ENCODE peak calls at places on chromosomes 4 and X, in ten cellular contexts. One of them, this sample, is unnamed.

GRCh38 chrX:826026-826425 is 195.4 kb downstream of the SHOX start:
- DNase-seq in dorsolateral prefrontal cortex: no peak
- DNase-seq in B cell: no peak
- DNase-seq in Calu3: no peak
- DNase-seq in HCT116: no peak
- DNase-seq in epithelial cell of esophagus: no peak
- DNase-seq in HepG2: no peak
- DNase-seq in neural crest cell: no peak
- DNase-seq in heart left ventricle: no peak
- DNase-seq in A549: no peak
- DNase-seq in this sample: no peak

GRCh38 chr4:181264908-181265307 is 978.3 kb upstream of the TENM3 start:
- DNase-seq in dorsolateral prefrontal cortex: no peak
- DNase-seq in B cell: no peak
- DNase-seq in HCT116: no peak
- DNase-seq in neural crest cell: no peak
- DNase-seq in Calu3: no peak
- DNase-seq in HepG2: no peak
- DNase-seq in A549: no peak
- DNase-seq in heart left ventricle: no peak
- DNase-seq in epithelial cell of esophagus: no peak
- DNase-seq in this sample: no peak

GRCh38 chrX:25427873-25428555 is 412.2 kb upstream of the ARX start:
- DNase-seq in epithelial cell of esophagus: no peak
- DNase-seq in neural crest cell: no peak
- DNase-seq in dorsolateral prefrontal cortex: no peak
- DNase-seq in B cell: no peak
- DNase-seq in HCT116: no peak
- DNase-seq in HepG2: no peak
- DNase-seq in heart left ventricle: no peak
- DNase-seq in A549: no peak
- DNase-seq in Calu3: peak
- DNase-seq in this sample: no peak

GRCh38 chr4:98480535-98480934 is 177.9 kb downstream of the TSPAN5 start:
- DNase-seq in epithelial cell of esophagus: peak
- DNase-seq in dorsolateral prefrontal cortex: no peak
- DNase-seq in neural crest cell: no peak
- DNase-seq in heart left ventricle: no peak
- DNase-seq in Calu3: no peak
- DNase-seq in A549: no peak
- DNase-seq in HCT116: no peak
- DNase-seq in HepG2: no peak
- DNase-seq in B cell: no peak
- DNase-seq in this sample: no peak

GRCh38 chrX:133265331-133265730 is 47.2 kb upstream of the TFDP3 start:
- DNase-seq in dorsolateral prefrontal cortex: no peak
- DNase-seq in heart left ventricle: no peak
- DNase-seq in neural crest cell: peak
- DNase-seq in HepG2: peak
- DNase-seq in epithelial cell of esophagus: no peak
- DNase-seq in Calu3: no peak
- DNase-seq in HCT116: no peak
- DNase-seq in B cell: no peak
- DNase-seq in A549: no peak
- DNase-seq in this sample: peak

GRCh38 chr4:92516450-92516849 is 212.7 kb downstream of the GRID2 start:
- DNase-seq in epithelial cell of esophagus: no peak
- DNase-seq in HCT116: no peak
- DNase-seq in Calu3: no peak
- DNase-seq in neural crest cell: no peak
- DNase-seq in B cell: no peak
- DNase-seq in heart left ventricle: no peak
- DNase-seq in A549: no peak
- DNase-seq in dorsolateral prefrontal cortex: no peak
- DNase-seq in HepG2: no peak
- DNase-seq in this sample: no peak

GRCh38 chrX:132271330-132271729 is 52.1 kb upstream of the RAP2C start:
- DNase-seq in dorsolateral prefrontal cortex: no peak
- DNase-seq in neural crest cell: no peak
- DNase-seq in heart left ventricle: no peak
- DNase-seq in epithelial cell of esophagus: peak
- DNase-seq in HepG2: no peak
- DNase-seq in Calu3: no peak
- DNase-seq in HCT116: no peak
- DNase-seq in B cell: no peak
- DNase-seq in A549: no peak
- DNase-seq in this sample: no peak

GRCh38 chrX:55342533-55343501 is 78.1 kb upstream of the PAGE3 start:
- DNase-seq in dorsolateral prefrontal cortex: peak
- DNase-seq in heart left ventricle: peak
- DNase-seq in Calu3: peak
- DNase-seq in epithelial cell of esophagus: peak
- DNase-seq in HepG2: peak
- DNase-seq in A549: peak
- DNase-seq in HCT116: no peak
- DNase-seq in neural crest cell: no peak
- DNase-seq in B cell: peak
- DNase-seq in this sample: no peak

GRCh38 chr4:73257995-73258667 is 467 bp downstream of the ANKRD17 start:
- DNase-seq in HCT116: no peak
- DNase-seq in dorsolateral prefrontal cortex: no peak
- DNase-seq in neural crest cell: no peak
- DNase-seq in Calu3: no peak
- DNase-seq in B cell: no peak
- DNase-seq in epithelial cell of esophagus: peak
- DNase-seq in heart left ventricle: peak
- DNase-seq in HepG2: peak
- DNase-seq in A549: peak
- DNase-seq in this sample: no peak

GRCh38 chrX:110143454-110144210 is 140.7 kb downstream of the TMEM164 start:
- DNase-seq in B cell: no peak
- DNase-seq in neural crest cell: no peak
- DNase-seq in Calu3: no peak
- DNase-seq in HCT116: no peak
- DNase-seq in epithelial cell of esophagus: peak
- DNase-seq in dorsolateral prefrontal cortex: peak
- DNase-seq in HepG2: no peak
- DNase-seq in A549: no peak
- DNase-seq in heart left ventricle: no peak
- DNase-seq in this sample: no peak

GRCh38 chr4:48033825-48034413 is 17.3 kb downstream of the NIPAL1 start:
- DNase-seq in Calu3: peak
- DNase-seq in HCT116: peak
- DNase-seq in A549: no peak
- DNase-seq in dorsolateral prefrontal cortex: no peak
- DNase-seq in epithelial cell of esophagus: peak
- DNase-seq in heart left ventricle: no peak
- DNase-seq in neural crest cell: peak
- DNase-seq in HepG2: peak
- DNase-seq in B cell: peak
- DNase-seq in this sample: no peak

GRCh38 chr4:11051181-11051580 is 366.6 kb upstream of the CLNK start:
- DNase-seq in heart left ventricle: no peak
- DNase-seq in epithelial cell of esophagus: no peak
- DNase-seq in dorsolateral prefrontal cortex: peak
- DNase-seq in neural crest cell: no peak
- DNase-seq in Calu3: no peak
- DNase-seq in HCT116: no peak
- DNase-seq in B cell: no peak
- DNase-seq in HepG2: no peak
- DNase-seq in A549: no peak
- DNase-seq in this sample: no peak

GRCh38 chr4:94722748-94723147 is 35.0 kb upstream of the BMPR1B start:
- DNase-seq in HCT116: no peak
- DNase-seq in dorsolateral prefrontal cortex: no peak
- DNase-seq in epithelial cell of esophagus: no peak
- DNase-seq in B cell: no peak
- DNase-seq in neural crest cell: no peak
- DNase-seq in A549: no peak
- DNase-seq in HepG2: no peak
- DNase-seq in Calu3: no peak
- DNase-seq in heart left ventricle: no peak
- DNase-seq in this sample: no peak

GRCh38 chr4:152674359-152674758 is 5.4 kb downstream of the TMEM154 start:
- DNase-seq in HepG2: no peak
- DNase-seq in epithelial cell of esophagus: no peak
- DNase-seq in B cell: no peak
- DNase-seq in A549: no peak
- DNase-seq in Calu3: no peak
- DNase-seq in dorsolateral prefrontal cortex: no peak
- DNase-seq in neural crest cell: no peak
- DNase-seq in HCT116: no peak
- DNase-seq in heart left ventricle: no peak
- DNase-seq in this sample: no peak

GRCh38 chrX:110341189-110342035 is 17.2 kb upstream of the RTL9 start:
- DNase-seq in HepG2: no peak
- DNase-seq in A549: no peak
- DNase-seq in B cell: no peak
- DNase-seq in epithelial cell of esophagus: peak
- DNase-seq in HCT116: peak
- DNase-seq in Calu3: no peak
- DNase-seq in heart left ventricle: no peak
- DNase-seq in dorsolateral prefrontal cortex: no peak
- DNase-seq in neural crest cell: no peak
- DNase-seq in this sample: no peak

GRCh38 chr4:55887594-55887993 is 34.1 kb downstream of the EXOC1 start:
- DNase-seq in Calu3: no peak
- DNase-seq in HCT116: no peak
- DNase-seq in dorsolateral prefrontal cortex: no peak
- DNase-seq in B cell: no peak
- DNase-seq in epithelial cell of esophagus: no peak
- DNase-seq in neural crest cell: no peak
- DNase-seq in A549: no peak
- DNase-seq in heart left ventricle: no peak
- DNase-seq in HepG2: no peak
- DNase-seq in this sample: no peak

GRCh38 chr4:154049457-154050181 is 260.7 kb upstream of the SFRP2 start:
- DNase-seq in dorsolateral prefrontal cortex: no peak
- DNase-seq in Calu3: peak
- DNase-seq in neural crest cell: peak
- DNase-seq in HepG2: peak
- DNase-seq in A549: no peak
- DNase-seq in B cell: no peak
- DNase-seq in epithelial cell of esophagus: peak
- DNase-seq in HCT116: peak
- DNase-seq in heart left ventricle: no peak
- DNase-seq in this sample: no peak

GRCh38 chr4:55079451-55080173 is 45.8 kb downstream of the KDR start:
- DNase-seq in heart left ventricle: peak
- DNase-seq in A549: no peak
- DNase-seq in neural crest cell: no peak
- DNase-seq in epithelial cell of esophagus: no peak
- DNase-seq in HCT116: no peak
- DNase-seq in B cell: no peak
- DNase-seq in dorsolateral prefrontal cortex: no peak
- DNase-seq in Calu3: no peak
- DNase-seq in HepG2: no peak
- DNase-seq in this sample: no peak

GRCh38 chr4:39045791-39046221 is 13.6 kb upstream of the TMEM156 start:
- DNase-seq in neural crest cell: no peak
- DNase-seq in dorsolateral prefrontal cortex: no peak
- DNase-seq in A549: no peak
- DNase-seq in Calu3: no peak
- DNase-seq in epithelial cell of esophagus: peak
- DNase-seq in B cell: peak
- DNase-seq in heart left ventricle: no peak
- DNase-seq in HCT116: no peak
- DNase-seq in HepG2: peak
- DNase-seq in this sample: no peak
- TF ChIP-seq CTCF in neural crest cell: no peak
- TF ChIP-seq CTCF in dorsolateral prefrontal cortex: no peak
- TF ChIP-seq CTCF in A549: no peak
- TF ChIP-seq CTCF in Calu3: no peak
- TF ChIP-seq CTCF in epithelial cell of esophagus: no peak
- TF ChIP-seq CTCF in B cell: peak
- TF ChIP-seq CTCF in heart left ventricle: no peak
- TF ChIP-seq CTCF in HCT116: no peak
- TF ChIP-seq CTCF in HepG2: no peak
- TF ChIP-seq CTCF in this sample: no peak

DNA sequence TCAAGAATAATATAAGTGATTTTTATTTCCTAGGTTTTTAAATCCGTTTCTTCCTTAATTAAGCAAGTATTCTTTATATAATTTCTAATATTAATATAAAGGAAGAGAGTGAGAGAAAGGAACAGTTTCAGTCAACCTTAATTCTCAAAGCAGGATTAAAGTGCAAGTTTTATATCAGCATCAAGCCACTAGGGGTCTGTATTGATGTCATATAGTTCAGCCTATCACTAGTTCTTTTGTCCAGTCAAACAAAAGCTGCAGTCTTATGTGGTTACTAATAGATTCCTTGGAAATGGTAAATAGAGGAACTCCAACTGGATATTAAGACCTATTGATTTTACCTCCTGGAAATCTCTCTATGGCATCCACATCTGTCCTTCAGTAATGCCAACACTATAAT is 82.0 kb downstream of the NAP1L3 start:
- DNase-seq in A549: no peak
- DNase-seq in heart left ventricle: no peak
- DNase-seq in epithelial cell of esophagus: no peak
- DNase-seq in B cell: no peak
- DNase-seq in dorsolateral prefrontal cortex: no peak
- DNase-seq in HepG2: no peak
- DNase-seq in neural crest cell: no peak
- DNase-seq in Calu3: no peak
- DNase-seq in HCT116: no peak
- DNase-seq in this sample: no peak
- TF ChIP-seq CTCF in A549: no peak
- TF ChIP-seq CTCF in heart left ventricle: no peak
- TF ChIP-seq CTCF in epithelial cell of esophagus: no peak
- TF ChIP-seq CTCF in B cell: no peak
- TF ChIP-seq CTCF in dorsolateral prefrontal cortex: peak
- TF ChIP-seq CTCF in HepG2: no peak
- TF ChIP-seq CTCF in neural crest cell: peak
- TF ChIP-seq CTCF in Calu3: no peak
- TF ChIP-seq CTCF in HCT116: no peak
- TF ChIP-seq CTCF in this sample: no peak

GRCh38 chr4:17511950-17512795 is at the start of gene QDPR:
- DNase-seq in dorsolateral prefrontal cortex: peak
- DNase-seq in neural crest cell: peak
- DNase-seq in A549: peak
- DNase-seq in B cell: peak
- DNase-seq in HCT116: peak
- DNase-seq in epithelial cell of esophagus: peak
- DNase-seq in HepG2: peak
- DNase-seq in Calu3: peak
- DNase-seq in heart left ventricle: peak
- DNase-seq in this sample: peak
- TF ChIP-seq CTCF in dorsolateral prefrontal cortex: peak
- TF ChIP-seq CTCF in neural crest cell: peak
- TF ChIP-seq CTCF in A549: peak
- TF ChIP-seq CTCF in B cell: no peak
- TF ChIP-seq CTCF in HCT116: peak
- TF ChIP-seq CTCF in epithelial cell of esophagus: peak
- TF ChIP-seq CTCF in HepG2: peak
- TF ChIP-seq CTCF in Calu3: no peak
- TF ChIP-seq CTCF in heart left ventricle: peak
- TF ChIP-seq CTCF in this sample: peak

DNA sequence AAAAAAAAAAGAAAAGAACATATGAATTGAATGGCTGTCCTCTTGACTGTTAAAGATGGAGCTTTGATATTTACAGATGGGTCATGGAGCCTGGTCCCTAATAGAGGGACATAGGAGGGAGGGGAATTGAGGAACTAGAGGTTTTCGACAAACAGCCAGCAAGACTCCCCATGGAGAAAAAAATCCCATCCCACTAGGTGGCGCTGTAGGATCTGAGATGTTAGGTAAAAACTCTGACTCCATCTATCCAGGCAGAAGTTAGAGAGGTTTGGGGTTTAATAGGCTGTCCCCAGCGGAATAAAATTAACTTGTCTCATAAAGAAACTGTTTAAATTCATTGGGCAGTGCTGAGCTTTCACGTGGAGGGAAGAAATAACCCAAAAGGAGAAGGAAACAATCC is 45.9 kb downstream of the HMGB2 start:
- DNase-seq in neural crest cell: peak
- DNase-seq in Calu3: peak
- DNase-seq in HCT116: peak
- DNase-seq in B cell: peak
- DNase-seq in heart left ventricle: peak
- DNase-seq in epithelial cell of esophagus: peak
- DNase-seq in HepG2: peak
- DNase-seq in dorsolateral prefrontal cortex: no peak
- DNase-seq in A549: peak
- DNase-seq in this sample: no peak
- TF ChIP-seq CTCF in neural crest cell: peak
- TF ChIP-seq CTCF in Calu3: no peak
- TF ChIP-seq CTCF in HCT116: peak
- TF ChIP-seq CTCF in B cell: peak
- TF ChIP-seq CTCF in heart left ventricle: peak
- TF ChIP-seq CTCF in epithelial cell of esophagus: peak
- TF ChIP-seq CTCF in HepG2: peak
- TF ChIP-seq CTCF in dorsolateral prefrontal cortex: peak
- TF ChIP-seq CTCF in A549: peak
- TF ChIP-seq CTCF in this sample: peak

This sample was measured in kidney.